ENCODE peak calls at places on chromosome 1, in seven cellular contexts. O is activated CD4-positive, CD25-positive, alpha-beta regulatory T cell; H is AG09319; X is amygdala; Y is NCI-H1436; W is stimulated activated CD4-positive, alpha-beta T cell treated with anti-CD3 and anti-CD28 coated beads, TNF-alpha, amount 100 ng/mL, for 1 hour; U is tibial artery. R is an unnamed sample.

GRCh38 chr1:180282401-180282800 is 52.3 kb downstream of the LHX4 start:
- DNase-seq in O (no peak), H (no peak), X (no peak), Y (no peak), W (no peak), U (no peak), R (no peak)

GRCh38 chr1:20732071-20732587 is 374 bp downstream of the SH2D5 start:
- DNase-seq in O (peak), H (no peak), X (peak), Y (peak), W (peak), U (no peak), R (no peak)

GRCh38 chr1:198880818-198881597 is 242.2 kb downstream of the PTPRC start:
- DNase-seq in O (no peak), H (peak), X (no peak), Y (no peak), W (no peak), U (no peak), R (peak)

GRCh38 chr1:234408757-234409156 is 35.5 kb downstream of the COA6 start:
- DNase-seq in O (peak), H (no peak), X (no peak), Y (no peak), W (peak), U (no peak), R (no peak)

GRCh38 chr1:8318436-8318835 is 522 bp downstream of the SLC45A1 start:
- DNase-seq in O (no peak), H (no peak), X (no peak), Y (no peak), W (no peak), U (no peak), R (no peak)

GRCh38 chr1:210397252-210397651 is 68.5 kb downstream of the HHAT start:
- DNase-seq in O (no peak), H (no peak), X (no peak), Y (no peak), W (no peak), U (no peak), R (no peak)

GRCh38 chr1:228293816-228294500 is 86.1 kb downstream of the OBSCN start:
- DNase-seq in O (no peak), H (no peak), X (no peak), Y (no peak), W (no peak), U (no peak), R (no peak)

GRCh38 chr1:172931846-172932245 is 118.9 kb downstream of the TNFSF18 start:
- DNase-seq in O (no peak), H (no peak), X (no peak), Y (no peak), W (no peak), U (no peak), R (no peak)

GRCh38 chr1:243950166-243950565 is 100.1 kb upstream of the AKT3 start:
- DNase-seq in O (no peak), H (peak), X (no peak), Y (no peak), W (no peak), U (no peak), R (no peak)

GRCh38 chr1:109926662-109927300 is 16.1 kb downstream of the CSF1 start:
- DNase-seq in O (no peak), H (no peak), X (no peak), Y (no peak), W (no peak), U (no peak), R (peak)

GRCh38 chr1:3433076-3433475 is 21.4 kb upstream of the ARHGEF16 start:
- DNase-seq in O (no peak), H (no peak), X (no peak), Y (no peak), W (no peak), U (no peak), R (no peak)

GRCh38 chr1:38140025-38140487 is 93.5 kb upstream of the POU3F1 start:
- DNase-seq in O (no peak), H (no peak), X (no peak), Y (no peak), W (no peak), U (no peak), R (no peak)

GRCh38 chr1:184882649-184883303 is 91.5 kb downstream of the NIBAN1 start:
- DNase-seq in O (no peak), H (no peak), X (no peak), Y (no peak), W (no peak), U (peak), R (no peak)

GRCh38 chr1:245735831-245736530 is 581.2 kb downstream of the KIF26B start:
- DNase-seq in O (no peak), H (no peak), X (no peak), Y (no peak), W (no peak), U (no peak), R (peak)